ENCODE peak calls at places on chromosomes 1 and 21, in nine cellular contexts. Z, C, X, V, B, R, M, N and W are unnamed samples.

GRCh38 chr1:9843576-9843945 is 19.8 kb upstream of the CLSTN1 start:
- DNase-seq in Z (no peak), C (no peak), X (no peak), V (no peak), B (no peak), R (no peak), M (no peak), N (no peak), W (no peak)

GRCh38 chr1:155091071-155092051 is 12.7 kb downstream of the EFNA3 start:
- DNase-seq in Z (peak; percentile 73), C (peak; percentile 21), X (peak; percentile 94), V (peak; percentile 73), B (peak; percentile 77), R (peak; percentile 16), M (peak; percentile 61), N (peak; percentile 87), W (no peak)

GRCh38 chr1:111157425-111157824 is 17.4 kb downstream of the CEPT1 start:
- DNase-seq in Z (no peak), C (no peak), X (no peak), V (no peak), B (no peak), R (no peak), M (no peak), N (no peak), W (no peak)

GRCh38 chr1:167474191-167474641 is 44.1 kb downstream of the CD247 start:
- DNase-seq in Z (no peak), C (no peak), X (no peak), V (no peak), B (no peak), R (no peak), M (no peak), N (no peak), W (no peak)

GRCh38 chr1:119737040-119737682 is 25.4 kb downstream of the PHGDH start:
- DNase-seq in Z (no peak), C (no peak), X (no peak), V (no peak), B (no peak), R (peak; percentile 69), M (no peak), N (peak; percentile 70), W (no peak)

GRCh38 chr1:7717769-7718368 is 53.2 kb upstream of the VAMP3 start:
- DNase-seq in Z (no peak), C (no peak), X (peak; percentile 30), V (no peak), B (no peak), R (no peak), M (no peak), N (no peak), W (no peak)

GRCh38 chr1:202210370-202210769 is 16.8 kb downstream of the LGR6 start:
- DNase-seq in Z (no peak), C (peak; percentile 25), X (peak; percentile 50), V (no peak), B (no peak), R (peak; percentile 33), M (no peak), N (no peak), W (no peak)

GRCh38 chr1:115829023-115829674 is 11.8 kb downstream of the NHLH2 start:
- DNase-seq in Z (no peak), C (peak; percentile 58), X (no peak), V (no peak), B (peak; percentile 78), R (peak; percentile 70), M (peak; percentile 24), N (no peak), W (peak; percentile 77)

GRCh38 chr1:55860816-55861519 is 645.8 kb upstream of the USP24 start:
- DNase-seq in Z (no peak), C (no peak), X (peak; percentile 25), V (no peak), B (no peak), R (no peak), M (no peak), N (no peak), W (no peak)

GRCh38 chr1:197181982-197182381 is 35.5 kb upstream of the ASPM start:
- DNase-seq in Z (no peak), C (no peak), X (no peak), V (no peak), B (no peak), R (no peak), M (no peak), N (no peak), W (no peak)

DNA sequence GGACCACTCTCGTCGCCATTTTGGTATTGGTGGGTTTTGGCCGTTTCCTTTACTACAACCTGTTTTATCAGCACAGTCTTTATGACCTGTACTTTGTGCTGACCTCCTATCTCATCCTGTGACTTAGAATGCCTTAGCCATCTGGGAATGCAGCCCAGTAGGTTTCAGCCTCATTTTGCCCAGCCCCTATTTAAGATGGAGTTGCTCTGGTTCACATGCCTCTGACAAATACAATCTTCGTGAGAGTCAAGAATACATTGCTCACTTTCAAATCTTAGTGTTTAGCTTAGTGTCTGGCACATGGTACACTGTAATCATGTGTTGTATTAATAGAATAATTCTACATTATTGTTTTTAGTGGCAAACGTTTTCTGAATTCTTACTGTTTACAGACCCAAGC is 88.9 kb downstream of the BACH1 start:
- DNase-seq in Z (no peak), C (no peak), X (no peak), V (no peak), B (no peak), R (no peak), M (no peak), N (no peak), W (no peak)
- TF ChIP-seq CTCF in Z (no peak), C (no peak), X (no peak), V (no peak), B (no peak), R (no peak), M (no peak), N (no peak), W (no peak)

DNA sequence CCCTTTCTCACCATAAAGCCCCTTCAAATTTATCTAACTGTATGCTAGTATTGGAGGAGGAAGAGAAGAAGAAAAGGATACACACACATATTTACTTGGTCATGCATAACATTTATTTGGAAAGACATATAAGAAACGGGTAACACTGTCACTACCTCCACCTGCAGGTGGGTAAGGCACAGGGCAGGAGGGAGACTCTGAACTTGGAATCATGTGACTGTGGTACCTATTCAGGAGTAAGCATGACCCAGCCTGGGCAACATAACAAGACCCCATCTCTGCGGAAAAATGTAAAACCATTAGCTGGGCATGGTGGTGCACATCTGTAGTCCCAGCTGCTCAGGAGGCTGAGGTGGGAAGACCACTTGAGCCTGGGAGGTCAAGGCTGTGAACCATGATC is 1.4 kb upstream of the PADI6 start:
- DNase-seq in Z (peak; percentile 64), C (no peak), X (no peak), V (no peak), B (no peak), R (no peak), M (peak; percentile 37), N (no peak), W (no peak)
- TF ChIP-seq CTCF in Z (peak; percentile 22), C (peak; percentile 50), X (peak; percentile 23), V (peak; percentile 31), B (no peak), R (peak; percentile 18), M (peak; percentile 83), N (no peak), W (no peak)

GRCh38 chr1:156746716-156747631 is 4.5 kb downstream of the HDGF start:
- DNase-seq in Z (peak; percentile 90), C (peak; percentile 91), X (peak; percentile 95), V (peak; percentile 48), B (peak; percentile 98), R (peak; percentile 83), M (peak; percentile 61), N (peak; percentile 97), W (peak; percentile 93)
- TF ChIP-seq CTCF in Z (peak; percentile 47), C (peak; percentile 64), X (no peak), V (peak; percentile 23), B (no peak), R (peak; percentile 8), M (peak; percentile 39), N (no peak), W (peak; percentile 16)

DNA sequence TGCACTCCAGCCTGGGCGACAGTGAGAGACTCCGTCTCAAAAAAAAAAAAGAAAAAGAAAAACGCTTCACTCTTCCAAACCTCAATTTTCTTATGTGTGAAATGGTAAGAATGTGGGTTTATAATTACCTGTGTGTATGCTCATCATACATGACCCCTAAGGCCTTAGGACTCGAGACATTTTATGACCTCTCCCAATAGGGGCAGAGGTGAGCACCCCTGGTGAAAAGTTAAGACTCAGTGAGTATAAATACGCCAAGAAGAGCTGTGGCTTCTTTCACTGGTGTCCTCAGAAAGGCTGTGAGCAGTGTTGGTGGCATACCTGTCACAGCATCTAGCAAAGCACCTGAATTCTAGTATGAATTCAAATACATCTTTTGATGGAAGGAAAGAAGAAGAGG is 7.8 kb upstream of the FCMR start:
- DNase-seq in Z (no peak), C (no peak), X (no peak), V (no peak), B (no peak), R (no peak), M (no peak), N (no peak), W (no peak)
- TF ChIP-seq CTCF in Z (no peak), C (no peak), X (no peak), V (peak; percentile 39), B (no peak), R (no peak), M (no peak), N (no peak), W (no peak)

GRCh38 chr21:41411449-41412089 is 14.5 kb upstream of the MX1 start:
- DNase-seq in Z (no peak), C (no peak), X (no peak), V (no peak), B (no peak), R (no peak), M (no peak), N (peak; percentile 58), W (no peak)
- TF ChIP-seq CTCF in Z (no peak), C (no peak), X (no peak), V (peak; percentile 20), B (no peak), R (no peak), M (peak; percentile 16), N (no peak), W (peak; percentile 2)

GRCh38 chr1:230280054-230280795 is 145.9 kb downstream of the PGBD5 start:
- DNase-seq in Z (no peak), C (no peak), X (no peak), V (no peak), B (peak; percentile 13), R (no peak), M (no peak), N (peak; percentile 43), W (no peak)
- TF ChIP-seq CTCF in Z (no peak), C (no peak), X (no peak), V (no peak), B (no peak), R (no peak), M (no peak), N (no peak), W (no peak)

GRCh38 chr1:88079036-88079435 is 605.0 kb upstream of the PKN2 start:
- DNase-seq in Z (no peak), C (no peak), X (peak; percentile 66), V (no peak), B (no peak), R (peak; percentile 10), M (peak; percentile 15), N (no peak), W (no peak)
- TF ChIP-seq CTCF in Z (no peak), C (peak; percentile 53), X (peak; percentile 57), V (peak; percentile 37), B (no peak), R (peak; percentile 45), M (peak; percentile 62), N (no peak), W (peak; percentile 30)